ENCODE peak calls at places on chromosome 18, in seven cellular contexts. S is stimulated activated CD8-positive, alpha-beta memory T cell treated with anti-CD3 and anti-CD28 coated beads, Interleukin-15, amount 100 ng/mL, for 24 hours; G is left cardiac atrium; P is epithelial cell of esophagus; B is activated CD4-positive, alpha-beta T cell treated with anti-CD3 and anti-CD28 coated beads, Interleukin-2, amount 10 ng/mL, durations not matched to agents 7 days and 5 days; V is H9; F is DMS 273 treated with DMSO at 0.1 percent for 48 hours. H is an unnamed sample.

GRCh38 chr18:37294951-37295350 is 270.6 kb downstream of the CELF4 start:
- DNase-seq in F (no peak), B (no peak), S (no peak), V (peak), G (no peak), P (peak), H (no peak)

GRCh38 chr18:23548719-23549118 is 37.6 kb downstream of the NPC1 start:
- DNase-seq in V (no peak), S (no peak), G (no peak), F (no peak), P (no peak), B (no peak), H (no peak)

GRCh38 chr18:56873441-56874140 is 222.4 kb downstream of the WDR7 start:
- DNase-seq in S (no peak), P (peak), B (peak), V (peak), G (no peak), F (no peak), H (no peak)

GRCh38 chr18:75285876-75286275 is 75.3 kb downstream of the TSHZ1 start:
- DNase-seq in B (no peak), P (no peak), V (no peak), G (no peak), S (no peak), F (no peak), H (no peak)

GRCh38 chr18:13387856-13388548 is 169.4 kb downstream of the LDLRAD4 start:
- DNase-seq in G (no peak), V (no peak), B (no peak), P (no peak), F (no peak), S (no peak), H (peak)

GRCh38 chr18:73244411-73244810 is 376.6 kb upstream of the NETO1 start:
- DNase-seq in G (no peak), P (peak), B (no peak), S (no peak), V (no peak), F (no peak), H (no peak)

GRCh38 chr18:48882379-48882778 is 68.4 kb downstream of the SMAD7 start:
- DNase-seq in S (no peak), F (no peak), V (no peak), G (peak), B (no peak), P (no peak), H (no peak)

GRCh38 chr18:70627100-70627802 is 338.4 kb downstream of the SOCS6 start:
- DNase-seq in S (no peak), P (no peak), F (no peak), B (no peak), G (no peak), V (no peak), H (no peak)

GRCh38 chr18:7174359-7175107 is 56.4 kb upstream of the LRRC30 start:
- DNase-seq in S (no peak), F (no peak), P (peak), B (no peak), G (no peak), V (peak), H (no peak)

GRCh38 chr18:54878662-54879058 is 50.4 kb downstream of the RAB27B start:
- DNase-seq in F (no peak), P (no peak), V (no peak), B (no peak), G (no peak), S (no peak), H (no peak)

GRCh38 chr18:56322403-56322802 is 316.0 kb downstream of the TXNL1 start:
- DNase-seq in P (no peak), F (no peak), B (no peak), V (no peak), G (no peak), S (no peak), H (no peak)

GRCh38 chr18:28411806-28412205 is 234.9 kb upstream of the CDH2 start:
- DNase-seq in P (peak), V (no peak), S (no peak), G (peak), B (no peak), F (no peak), H (peak)

GRCh38 chr18:12747530-12748315 is 44.9 kb downstream of the PSMG2 start:
- DNase-seq in V (no peak), G (no peak), F (no peak), B (no peak), P (no peak), S (no peak), H (no peak)

GRCh38 chr18:21456428-21457178 is 143.9 kb downstream of the ESCO1 start:
- DNase-seq in P (no peak), F (no peak), V (no peak), G (no peak), S (no peak), B (no peak), H (no peak)

GRCh38 chr18:55422456-55423185 is 165.4 kb downstream of the TCF4 start:
- DNase-seq in S (no peak), F (peak), B (no peak), G (peak), P (no peak), V (no peak), H (peak)

GRCh38 chr18:9796933-9797549 is 88.7 kb upstream of the TXNDC2 start:
- DNase-seq in V (no peak), P (no peak), G (no peak), B (no peak), F (no peak), S (no peak), H (no peak)

GRCh38 chr18:47970664-47971523 is 40.4 kb upstream of the SMAD2 start:
- DNase-seq in G (no peak), P (no peak), S (no peak), B (no peak), F (no peak), V (no peak), H (no peak)

GRCh38 chr18:10822457-10822856 is 296.6 kb downstream of the NAPG start:
- DNase-seq in G (no peak), P (no peak), B (peak), V (no peak), S (no peak), F (no peak), H (no peak)

GRCh38 chr18:5653802-5654201 is 110.0 kb upstream of the EPB41L3 start:
- DNase-seq in G (no peak), S (no peak), P (no peak), V (no peak), F (no peak), B (no peak), H (no peak)

GRCh38 chr18:49859725-49860124 is 46.4 kb upstream of the ACAA2 start:
- DNase-seq in P (no peak), F (no peak), B (no peak), S (no peak), G (no peak), V (no peak), H (no peak)

GRCh38 chr18:6785001-6785400 is 55.5 kb downstream of the ARHGAP28 start:
- DNase-seq in V (no peak), B (no peak), S (no peak), F (no peak), G (no peak), P (no peak), H (no peak)

GRCh38 chr18:8117008-8117376 is 492.2 kb upstream of the RAB12 start:
- DNase-seq in V (no peak), G (no peak), P (peak), F (no peak), B (no peak), S (no peak), H (no peak)

GRCh38 chr18:62523631-62524442 is 1.0 kb downstream of the ZCCHC2 start:
- DNase-seq in S (peak), V (peak), P (peak), F (no peak), G (peak), B (peak), H (peak)

GRCh38 chr18:59719533-59720325 is 22.5 kb upstream of the CCBE1 start:
- DNase-seq in G (no peak), F (no peak), B (no peak), S (no peak), P (no peak), V (no peak), H (no peak)

H was measured in right atrium auricular region.